ENCODE peak calls at places on chromosomes 16 and 17, in seven cellular contexts. Q is thoracic aorta, T is endodermal cell, H is neural progenitor cell, W is cardiac muscle cell, D is lower lobe of right lung, K is H1. A is an unnamed sample. For H3K4me1, the result is how much of the 10 kb centered on the place peaks cover.

GRCh38 chr16:4350787-4351659 is at the start of gene PAM16:
- DNase-seq in Q (peak), D (peak), K (peak), W (peak), H (peak), T (peak), A (peak)

GRCh38 chr16:24075929-24076716 is 180.0 kb upstream of the CACNG3 start:
- DNase-seq in Q (no peak), H (peak), D (no peak), W (peak), K (no peak), T (peak), A (peak)

GRCh38 chr16:89984215-89984614 is 35.0 kb downstream of the DBNDD1 start:
- DNase-seq in W (no peak), T (no peak), H (no peak), D (no peak), K (no peak), Q (no peak), A (no peak)

GRCh38 chr16:50696575-50697420 is 3.4 kb downstream of the NOD2 start:
- DNase-seq in H (no peak), Q (peak), D (peak), W (no peak), T (peak), K (no peak), A (peak)

GRCh38 chr17:55326030-55326429 is 61.3 kb downstream of the HLF start:
- DNase-seq in Q (no peak), D (no peak), T (peak), H (no peak), K (no peak), W (no peak), A (no peak)

GRCh38 chr17:62720126-62720850 is 87.8 kb downstream of the MARCHF10 start:
- DNase-seq in W (no peak), T (peak), D (no peak), Q (no peak), K (no peak), H (peak), A (peak)

GRCh38 chr16:81189100-81189664 is 49.3 kb upstream of the BCO1 start:
- DNase-seq in Q (peak), H (no peak), T (no peak), D (peak), W (peak), K (no peak), A (peak)

GRCh38 chr16:53898993-53899392 is 195.0 kb downstream of the FTO start:
- DNase-seq in Q (no peak), T (no peak), W (no peak), K (no peak), H (no peak), D (no peak), A (no peak)

GRCh38 chr17:35695613-35696012 is 35.8 kb upstream of the RASL10B start:
- DNase-seq in T (no peak), W (peak), H (no peak), Q (no peak), K (no peak), D (no peak), A (no peak)

GRCh38 chr16:11511801-11512200 is 74.9 kb downstream of the LITAF start:
- DNase-seq in K (no peak), H (no peak), D (no peak), W (no peak), Q (no peak), T (no peak), A (no peak)

GRCh38 chr17:7176870-7177209 is 2.3 kb downstream of the ASGR1 start:
- DNase-seq in D (no peak), Q (no peak), W (peak), K (no peak), H (peak), T (no peak), A (no peak)

GRCh38 chr16:26688105-26688504 is 378.6 kb upstream of the C16orf82 start:
- DNase-seq in W (no peak), D (no peak), T (no peak), K (no peak), Q (no peak), H (peak), A (no peak)

GRCh38 chr16:58678716-58679115 is 5.9 kb downstream of the SLC38A7 start:
- DNase-seq in W (no peak), K (no peak), Q (no peak), T (no peak), H (no peak), D (no peak), A (no peak)

GRCh38 chr17:70295329-70295728 is 126.0 kb downstream of the KCNJ2 start:
- DNase-seq in H (no peak), T (no peak), W (no peak), D (no peak), K (no peak), Q (no peak), A (no peak)

GRCh38 chr17:36862116-36862920 is 75.0 kb upstream of the LHX1 start:
- DNase-seq in T (peak), D (no peak), K (no peak), H (no peak), W (no peak), Q (no peak), A (no peak)

GRCh38 chr17:10198509-10199249 is at the start of gene GAS7:
- DNase-seq in K (no peak), Q (no peak), W (peak), D (peak), H (peak), T (peak), A (no peak)

GRCh38 chr16:52912565-52913173 is 140.0 kb downstream of the CHD9NB start:
- DNase-seq in K (peak), T (peak), D (peak), H (peak), W (peak), Q (no peak), A (peak)

GRCh38 chr16:16158741-16159374 is 64.4 kb downstream of the ABCC6 start:
- DNase-seq in H (no peak), W (no peak), T (no peak), K (no peak), D (no peak), Q (no peak), A (no peak)

GRCh38 chr17:15395091-15395490 is 53.7 kb upstream of the TEKT3 start:
- DNase-seq in H (no peak), T (no peak), W (no peak), D (no peak), Q (no peak), K (no peak), A (no peak)

GRCh38 chr16:58755989-58756649 is 22.0 kb upstream of the GOT2 start:
- DNase-seq in D (peak), H (peak), T (peak), K (peak), Q (peak), W (peak), A (peak)

GRCh38 chr17:31517524-31517923 is 126.0 kb downstream of the RAB11FIP4 start:
- DNase-seq in D (no peak), K (no peak), Q (no peak), H (peak), W (peak), T (peak), A (peak)

GRCh38 chr16:54489225-54489781 is 202.7 kb upstream of the IRX3 start:
- DNase-seq in W (no peak), D (no peak), K (no peak), H (no peak), T (no peak), Q (no peak), A (no peak)

GRCh38 chr17:28839221-28839620 is 3.4 kb downstream of the FAM222B start:
- DNase-seq in Q (no peak), K (no peak), D (no peak), W (no peak), T (no peak), H (no peak), A (no peak)

GRCh38 chr17:28041844-28042656 is 427 bp upstream of the NLK start:
- DNase-seq in T (peak), D (no peak), W (no peak), K (no peak), H (no peak), Q (no peak), A (peak)

GRCh38 chr17:39235555-39236221 is 9.9 kb upstream of the STAC2 start:
- DNase-seq in H (peak), K (peak), T (peak), D (no peak), W (peak), Q (no peak), A (peak)

GRCh38 chr16:89364603-89365002 is 125.8 kb downstream of the ANKRD11 start:
- DNase-seq in Q (no peak), T (no peak), W (no peak), K (no peak), D (no peak), H (no peak), A (no peak)

GRCh38 chr17:80201446-80201845 is 18.7 kb downstream of the SGSH start:
- DNase-seq in D (no peak), H (no peak), K (no peak), T (no peak), W (no peak), Q (no peak), A (no peak)

GRCh38 chr17:28570716-28571254 is 539 bp downstream of the PIGS start:
- DNase-seq in K (no peak), T (peak), Q (no peak), H (peak), D (peak), W (peak), A (peak)

DNA sequence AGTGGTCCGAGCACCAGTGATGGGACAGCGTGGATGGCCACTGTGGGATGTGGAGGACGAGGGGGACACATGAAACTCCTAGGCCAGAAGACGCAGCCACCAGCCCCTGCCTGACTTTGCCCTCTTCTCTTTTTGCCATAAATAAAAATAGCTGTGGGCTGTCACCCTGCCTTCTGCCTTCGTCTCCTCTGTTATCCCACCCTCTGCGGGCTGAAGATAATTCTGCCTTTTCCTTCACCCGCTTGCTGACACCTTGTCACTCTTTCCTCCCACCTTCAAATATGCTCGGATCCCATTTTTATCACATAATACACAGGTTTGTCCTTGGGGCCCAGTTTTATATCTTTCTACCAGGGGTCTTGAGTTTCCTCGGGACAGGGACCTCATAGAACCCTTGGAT is 87.6 kb upstream of the CIBAR2 start:
- DNase-seq in H (no peak), W (no peak), K (no peak), Q (no peak), D (no peak), T (no peak), A (no peak)
- H3K4me1 ChIP-seq in H (under half), W (half or more), K (under half), Q (half or more), D (under half), T (under half), A (under half)

DNA sequence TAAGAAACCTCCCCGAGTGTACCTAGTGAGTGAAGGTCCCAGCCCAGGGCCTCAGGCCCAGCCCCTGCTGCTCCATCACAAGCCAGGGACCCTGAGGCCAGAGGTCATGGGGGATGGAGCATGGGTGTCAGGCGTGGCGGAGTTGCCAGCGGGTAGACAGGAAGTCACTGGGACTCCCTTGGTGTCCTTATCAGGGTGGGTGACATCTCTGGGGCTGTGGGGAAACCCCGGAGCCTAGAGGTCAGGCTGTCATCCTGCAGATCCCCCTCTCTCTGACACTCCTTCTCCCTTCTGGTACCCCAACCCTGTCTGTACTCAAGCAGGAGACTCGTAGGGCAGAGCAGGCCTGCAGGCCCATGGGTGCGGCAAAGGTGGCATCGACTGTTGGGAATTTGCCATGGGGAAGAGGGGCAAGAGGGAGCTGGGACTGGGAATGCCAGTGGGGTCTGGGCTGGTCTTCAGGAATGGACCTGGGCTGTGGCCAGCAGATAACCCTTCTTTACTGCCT is 10.8 kb upstream of the ADGRG1 start:
- DNase-seq in T (peak), Q (no peak), D (no peak), W (no peak), H (no peak), K (no peak), A (no peak)
- H3K27ac ChIP-seq in T (no peak), Q (no peak), D (no peak), W (no peak), H (no peak), K (no peak), A (no peak)

DNA sequence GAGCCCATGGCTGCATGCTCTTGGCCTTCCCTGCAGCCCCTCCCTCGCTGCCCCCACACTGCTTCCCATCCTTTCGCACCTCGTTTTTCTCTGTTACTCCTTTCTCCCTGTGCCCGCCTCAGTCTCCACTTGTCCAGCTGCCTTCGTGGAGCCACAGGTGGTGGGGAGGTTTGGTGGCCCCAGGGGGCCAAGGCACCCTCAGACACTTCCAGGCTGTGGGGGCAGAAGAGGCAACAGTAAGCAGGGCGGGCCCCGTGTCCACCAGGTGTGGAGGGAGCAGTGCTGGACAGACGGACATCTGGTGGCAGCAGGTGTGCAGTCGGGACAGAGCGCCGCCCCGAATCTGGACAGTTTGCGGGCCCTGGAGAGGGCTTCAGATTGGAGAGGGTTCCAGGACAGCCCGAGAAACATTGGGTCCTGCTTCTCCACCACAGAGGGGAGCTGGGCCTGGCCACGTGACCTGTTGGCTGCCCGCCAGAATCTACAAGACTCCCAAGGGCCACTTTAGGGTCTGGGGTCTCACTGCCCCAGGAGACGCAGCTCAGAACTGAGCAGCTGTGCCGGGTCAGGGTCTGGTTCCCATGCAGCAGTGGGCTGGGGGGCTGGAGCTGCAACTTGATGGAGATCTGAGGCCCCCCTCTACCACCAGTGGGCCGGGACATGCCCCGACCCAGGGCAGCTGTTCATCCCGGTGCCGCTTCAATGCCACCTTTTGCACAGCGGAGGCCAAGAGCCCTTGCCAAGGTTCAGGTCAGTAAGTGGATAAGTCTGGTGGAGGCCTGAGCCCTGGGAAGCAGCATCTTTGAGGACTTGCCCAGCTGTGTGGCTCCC is 22.8 kb downstream of the BAHCC1 start:
- DNase-seq in T (no peak), K (no peak), W (no peak), D (no peak), Q (no peak), H (no peak), A (no peak)
- H3K4me1 ChIP-seq in T (under half), K (under half), W (under half), D (half or more), Q (half or more), H (under half), A (under half)

GRCh38 chr17:78022425-78022824 is 63.9 kb downstream of the TNRC6C start:
- DNase-seq in K (no peak), D (no peak), W (no peak), T (no peak), H (no peak), Q (no peak), A (no peak)

GRCh38 chr17:78020717-78021108 is 62.2 kb downstream of the TNRC6C start:
- DNase-seq in T (no peak), Q (no peak), W (no peak), H (no peak), K (no peak), D (no peak), A (no peak)

GRCh38 chr17:78019976-78020716 is 61.6 kb downstream of the TNRC6C start:
- DNase-seq in Q (no peak), D (no peak), W (no peak), K (no peak), H (no peak), T (no peak), A (no peak)

GRCh38 chr17:78016852-78017251 is 58.3 kb downstream of the TNRC6C start:
- DNase-seq in T (no peak), Q (no peak), D (no peak), K (no peak), H (no peak), W (no peak), A (no peak)

DNA sequence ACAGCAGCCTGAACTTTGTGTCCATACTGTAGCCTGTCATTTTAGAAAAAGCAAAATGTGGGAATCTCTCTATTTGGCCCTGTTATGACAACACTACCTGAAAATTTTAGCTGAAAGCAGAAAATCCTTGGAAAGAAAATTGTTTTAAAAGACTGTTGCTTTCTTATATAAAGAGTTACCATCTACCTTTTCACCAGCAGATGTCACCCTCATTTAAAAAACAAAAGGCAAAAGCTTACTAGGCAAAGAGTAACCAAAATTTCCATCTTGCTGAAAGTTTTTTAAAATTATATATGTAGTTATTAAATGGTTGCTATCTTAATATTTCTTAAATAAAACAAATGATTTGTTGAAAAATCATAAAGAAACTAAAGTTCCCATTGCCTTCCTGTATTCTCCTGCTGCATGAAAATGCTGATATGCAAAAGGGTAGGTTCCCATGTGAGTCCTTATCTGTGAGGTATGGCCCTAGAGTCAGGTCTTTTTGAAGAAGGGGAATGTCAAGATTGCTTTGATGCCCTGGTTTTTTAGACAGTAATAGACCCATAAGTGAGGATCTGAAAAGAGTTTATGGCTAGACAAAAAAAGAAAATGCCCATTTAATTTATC is 61.0 kb downstream of the TNRC6C start:
- DNase-seq in K (no peak), H (no peak), W (no peak), T (no peak), D (no peak), Q (no peak), A (no peak)
- H3K27ac ChIP-seq in K (no peak), H (no peak), W (no peak), T (no peak), D (no peak), Q (no peak), A (no peak)

GRCh38 chr17:64500487-64500859 is 3.6 kb upstream of the POLG2 start:
- DNase-seq in K (no peak), T (no peak), W (peak), Q (no peak), H (no peak), D (no peak), A (no peak)
- H3K4me1 ChIP-seq in K (under half), T (under half), W (under half), Q (half or more), H (under half), D (half or more), A (under half)

GRCh38 chr17:13520899-13521572 is 80.7 kb downstream of the HS3ST3A1 start:
- DNase-seq in D (no peak), T (no peak), H (no peak), W (no peak), K (no peak), Q (no peak), A (peak)
- H3K27ac ChIP-seq in D (no peak), T (no peak), H (no peak), W (no peak), K (no peak), Q (no peak), A (peak)

GRCh38 chr17:81578561-81579225 is 26.5 kb upstream of the FAAP100 start:
- DNase-seq in T (no peak), Q (no peak), W (no peak), D (no peak), K (no peak), H (no peak), A (no peak)
- H3K4me1 ChIP-seq in T (under half), Q (under half), W (under half), D (under half), K (under half), H (under half), A (under half)

DNA sequence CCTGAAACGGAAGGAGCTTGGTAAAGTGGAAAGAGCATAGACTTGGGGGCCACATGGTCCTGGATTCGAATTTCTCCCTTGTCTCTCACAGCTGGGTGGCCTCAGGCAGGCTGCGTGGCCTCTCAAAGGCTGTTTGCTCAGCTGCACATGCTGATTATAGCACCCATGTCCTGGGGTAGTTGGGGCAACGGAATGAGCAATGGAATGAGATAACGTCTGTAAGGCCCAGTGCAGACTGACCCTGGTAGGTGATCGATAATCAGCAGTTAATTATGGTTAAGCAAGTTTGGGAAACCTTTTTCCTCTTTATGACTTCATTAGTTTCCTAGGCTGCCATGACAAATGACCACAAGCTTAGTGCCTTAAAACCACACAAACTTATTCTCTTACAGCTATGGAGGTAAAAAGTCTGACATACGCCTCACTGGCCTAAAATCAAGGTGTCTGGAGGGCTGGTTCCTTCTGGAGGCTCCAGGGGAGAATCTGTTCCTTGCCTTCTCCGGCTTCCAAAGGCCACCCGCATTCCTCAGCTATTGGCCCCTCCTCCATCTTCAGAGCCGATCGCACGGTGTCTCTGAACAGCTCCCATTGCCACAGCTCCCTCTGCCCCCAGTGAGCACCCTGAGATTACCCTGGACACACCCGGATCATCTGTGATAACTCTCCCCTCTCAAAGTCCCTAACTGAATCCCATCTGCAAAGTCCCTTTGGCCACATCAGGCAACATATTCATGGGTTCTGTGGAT is 294.9 kb upstream of the FOXF1 start:
- DNase-seq in T (no peak), H (no peak), W (no peak), D (no peak), Q (no peak), K (no peak), A (no peak)
- H3K27ac ChIP-seq in T (no peak), H (no peak), W (no peak), D (peak), Q (no peak), K (no peak), A (no peak)